ENCODE peak calls at places on chromosomes 6 and 20, in seven cellular contexts. One of them, this sample, is unnamed.

GRCh38 chr6:95286874-95287273 is 290.5 kb upstream of the MANEA start:
- DNase-seq in breast epithelium: no peak
- DNase-seq in iris pigment epithelial cell: no peak
- DNase-seq in activated CD4-positive, alpha-beta T cell treated with anti-CD3 and anti-CD28 coated beads for 48 hours: no peak
- DNase-seq in right cardiac atrium: no peak
- DNase-seq in AG08395: no peak
- DNase-seq in NCI-H1105 treated with DMSO at 0.1 percent for 48 hours: no peak
- DNase-seq in this sample: no peak

GRCh38 chr6:95203153-95203754 is 374.1 kb upstream of the MANEA start:
- DNase-seq in breast epithelium: no peak
- DNase-seq in iris pigment epithelial cell: peak; percentile 60
- DNase-seq in activated CD4-positive, alpha-beta T cell treated with anti-CD3 and anti-CD28 coated beads for 48 hours: peak; percentile 37
- DNase-seq in right cardiac atrium: no peak
- DNase-seq in AG08395: no peak
- DNase-seq in NCI-H1105 treated with DMSO at 0.1 percent for 48 hours: peak; percentile 69
- DNase-seq in this sample: no peak

GRCh38 chr6:56849876-56850275 is 105.0 kb upstream of the BEND6 start:
- DNase-seq in breast epithelium: no peak
- DNase-seq in iris pigment epithelial cell: peak; percentile 82
- DNase-seq in activated CD4-positive, alpha-beta T cell treated with anti-CD3 and anti-CD28 coated beads for 48 hours: no peak
- DNase-seq in right cardiac atrium: no peak
- DNase-seq in AG08395: peak; percentile 37
- DNase-seq in NCI-H1105 treated with DMSO at 0.1 percent for 48 hours: no peak
- DNase-seq in this sample: no peak

GRCh38 chr6:42984924-42985475 is 630 bp downstream of the PPP2R5D start:
- DNase-seq in breast epithelium: no peak
- DNase-seq in iris pigment epithelial cell: peak; percentile 18
- DNase-seq in activated CD4-positive, alpha-beta T cell treated with anti-CD3 and anti-CD28 coated beads for 48 hours: peak; percentile 23
- DNase-seq in right cardiac atrium: peak; percentile 69
- DNase-seq in AG08395: no peak
- DNase-seq in NCI-H1105 treated with DMSO at 0.1 percent for 48 hours: no peak
- DNase-seq in this sample: no peak

GRCh38 chr6:102732908-102733307 is 1339.4 kb downstream of the GRIK2 start:
- DNase-seq in breast epithelium: no peak
- DNase-seq in iris pigment epithelial cell: peak; percentile 54
- DNase-seq in activated CD4-positive, alpha-beta T cell treated with anti-CD3 and anti-CD28 coated beads for 48 hours: no peak
- DNase-seq in right cardiac atrium: no peak
- DNase-seq in AG08395: peak; percentile 2
- DNase-seq in NCI-H1105 treated with DMSO at 0.1 percent for 48 hours: no peak
- DNase-seq in this sample: no peak

GRCh38 chr6:71080151-71080550 is 123.3 kb upstream of the B3GAT2 start:
- DNase-seq in breast epithelium: no peak
- DNase-seq in iris pigment epithelial cell: no peak
- DNase-seq in activated CD4-positive, alpha-beta T cell treated with anti-CD3 and anti-CD28 coated beads for 48 hours: no peak
- DNase-seq in right cardiac atrium: no peak
- DNase-seq in AG08395: no peak
- DNase-seq in NCI-H1105 treated with DMSO at 0.1 percent for 48 hours: no peak
- DNase-seq in this sample: no peak

GRCh38 chr20:1301031-1301529 is 27.9 kb downstream of the SDCBP2 start:
- DNase-seq in breast epithelium: no peak
- DNase-seq in iris pigment epithelial cell: peak; percentile 77
- DNase-seq in activated CD4-positive, alpha-beta T cell treated with anti-CD3 and anti-CD28 coated beads for 48 hours: peak; percentile 70
- DNase-seq in right cardiac atrium: no peak
- DNase-seq in AG08395: peak; percentile 73
- DNase-seq in NCI-H1105 treated with DMSO at 0.1 percent for 48 hours: no peak
- DNase-seq in this sample: peak; percentile 34

GRCh38 chr6:158040804-158041347 is 59.2 kb downstream of the SYNJ2 start:
- DNase-seq in breast epithelium: no peak
- DNase-seq in iris pigment epithelial cell: peak; percentile 69
- DNase-seq in activated CD4-positive, alpha-beta T cell treated with anti-CD3 and anti-CD28 coated beads for 48 hours: no peak
- DNase-seq in right cardiac atrium: peak; percentile 61
- DNase-seq in AG08395: no peak
- DNase-seq in NCI-H1105 treated with DMSO at 0.1 percent for 48 hours: no peak
- DNase-seq in this sample: peak; percentile 51

GRCh38 chr6:123316733-123317323 is 319.9 kb downstream of the TRDN start:
- DNase-seq in breast epithelium: no peak
- DNase-seq in iris pigment epithelial cell: peak; percentile 10
- DNase-seq in activated CD4-positive, alpha-beta T cell treated with anti-CD3 and anti-CD28 coated beads for 48 hours: no peak
- DNase-seq in right cardiac atrium: no peak
- DNase-seq in AG08395: peak; percentile 2
- DNase-seq in NCI-H1105 treated with DMSO at 0.1 percent for 48 hours: peak; percentile 43
- DNase-seq in this sample: no peak

GRCh38 chr6:85451586-85452306 is 1.9 kb downstream of the NT5E start:
- DNase-seq in breast epithelium: no peak
- DNase-seq in iris pigment epithelial cell: no peak
- DNase-seq in activated CD4-positive, alpha-beta T cell treated with anti-CD3 and anti-CD28 coated beads for 48 hours: no peak
- DNase-seq in right cardiac atrium: no peak
- DNase-seq in AG08395: no peak
- DNase-seq in NCI-H1105 treated with DMSO at 0.1 percent for 48 hours: no peak
- DNase-seq in this sample: no peak

GRCh38 chr6:20717743-20718142 is 183.5 kb downstream of the CDKAL1 start:
- DNase-seq in breast epithelium: no peak
- DNase-seq in iris pigment epithelial cell: no peak
- DNase-seq in activated CD4-positive, alpha-beta T cell treated with anti-CD3 and anti-CD28 coated beads for 48 hours: no peak
- DNase-seq in right cardiac atrium: no peak
- DNase-seq in AG08395: no peak
- DNase-seq in NCI-H1105 treated with DMSO at 0.1 percent for 48 hours: peak; percentile 42
- DNase-seq in this sample: no peak

GRCh38 chr6:5087389-5087788 is 2.2 kb downstream of the PPP1R3G start:
- DNase-seq in breast epithelium: no peak
- DNase-seq in iris pigment epithelial cell: no peak
- DNase-seq in activated CD4-positive, alpha-beta T cell treated with anti-CD3 and anti-CD28 coated beads for 48 hours: no peak
- DNase-seq in right cardiac atrium: peak; percentile 80
- DNase-seq in AG08395: no peak
- DNase-seq in NCI-H1105 treated with DMSO at 0.1 percent for 48 hours: no peak
- DNase-seq in this sample: no peak

GRCh38 chr6:79947191-79948173 is at the start of gene ELOVL4:
- DNase-seq in breast epithelium: peak; percentile 43
- DNase-seq in iris pigment epithelial cell: peak; percentile 78
- DNase-seq in activated CD4-positive, alpha-beta T cell treated with anti-CD3 and anti-CD28 coated beads for 48 hours: peak; percentile 66
- DNase-seq in right cardiac atrium: peak; percentile 88
- DNase-seq in AG08395: peak; percentile 85
- DNase-seq in NCI-H1105 treated with DMSO at 0.1 percent for 48 hours: peak; percentile 91
- DNase-seq in this sample: peak; percentile 78

GRCh38 chr6:84119277-84119676 is 85.7 kb downstream of the MRAP2 start:
- DNase-seq in breast epithelium: no peak
- DNase-seq in iris pigment epithelial cell: peak; percentile 9
- DNase-seq in activated CD4-positive, alpha-beta T cell treated with anti-CD3 and anti-CD28 coated beads for 48 hours: no peak
- DNase-seq in right cardiac atrium: no peak
- DNase-seq in AG08395: no peak
- DNase-seq in NCI-H1105 treated with DMSO at 0.1 percent for 48 hours: no peak
- DNase-seq in this sample: no peak

GRCh38 chr6:106823732-106824351 is 150.7 kb downstream of the CD24 start:
- DNase-seq in breast epithelium: peak; percentile 41
- DNase-seq in iris pigment epithelial cell: no peak
- DNase-seq in activated CD4-positive, alpha-beta T cell treated with anti-CD3 and anti-CD28 coated beads for 48 hours: no peak
- DNase-seq in right cardiac atrium: no peak
- DNase-seq in AG08395: no peak
- DNase-seq in NCI-H1105 treated with DMSO at 0.1 percent for 48 hours: no peak
- DNase-seq in this sample: no peak

GRCh38 chr20:56324806-56325205 is 34.0 kb upstream of the FAM210B start:
- DNase-seq in breast epithelium: no peak
- DNase-seq in iris pigment epithelial cell: no peak
- DNase-seq in activated CD4-positive, alpha-beta T cell treated with anti-CD3 and anti-CD28 coated beads for 48 hours: no peak
- DNase-seq in right cardiac atrium: no peak
- DNase-seq in AG08395: no peak
- DNase-seq in NCI-H1105 treated with DMSO at 0.1 percent for 48 hours: no peak
- DNase-seq in this sample: no peak

GRCh38 chr6:56230976-56231566 is 16.3 kb downstream of the COL21A1 start:
- DNase-seq in breast epithelium: no peak
- DNase-seq in iris pigment epithelial cell: peak; percentile 42
- DNase-seq in activated CD4-positive, alpha-beta T cell treated with anti-CD3 and anti-CD28 coated beads for 48 hours: no peak
- DNase-seq in right cardiac atrium: no peak
- DNase-seq in AG08395: no peak
- DNase-seq in NCI-H1105 treated with DMSO at 0.1 percent for 48 hours: no peak
- DNase-seq in this sample: no peak

GRCh38 chr20:50245561-50246366 is 55.1 kb downstream of the CEBPB start:
- DNase-seq in breast epithelium: peak; percentile 72
- DNase-seq in iris pigment epithelial cell: peak; percentile 68
- DNase-seq in activated CD4-positive, alpha-beta T cell treated with anti-CD3 and anti-CD28 coated beads for 48 hours: no peak
- DNase-seq in right cardiac atrium: no peak
- DNase-seq in AG08395: peak; percentile 59
- DNase-seq in NCI-H1105 treated with DMSO at 0.1 percent for 48 hours: no peak
- DNase-seq in this sample: no peak

GRCh38 chr6:19394051-19394450 is 443.1 kb upstream of the ID4 start:
- DNase-seq in breast epithelium: no peak
- DNase-seq in iris pigment epithelial cell: no peak
- DNase-seq in activated CD4-positive, alpha-beta T cell treated with anti-CD3 and anti-CD28 coated beads for 48 hours: no peak
- DNase-seq in right cardiac atrium: no peak
- DNase-seq in AG08395: no peak
- DNase-seq in NCI-H1105 treated with DMSO at 0.1 percent for 48 hours: no peak
- DNase-seq in this sample: no peak

GRCh38 chr6:142790257-142790656 is 154.7 kb downstream of the HIVEP2 start:
- DNase-seq in breast epithelium: no peak
- DNase-seq in iris pigment epithelial cell: no peak
- DNase-seq in activated CD4-positive, alpha-beta T cell treated with anti-CD3 and anti-CD28 coated beads for 48 hours: no peak
- DNase-seq in right cardiac atrium: no peak
- DNase-seq in AG08395: no peak
- DNase-seq in NCI-H1105 treated with DMSO at 0.1 percent for 48 hours: no peak
- DNase-seq in this sample: no peak

GRCh38 chr6:148590881-148591280 is 155.9 kb upstream of the UST start:
- DNase-seq in breast epithelium: no peak
- DNase-seq in iris pigment epithelial cell: no peak
- DNase-seq in activated CD4-positive, alpha-beta T cell treated with anti-CD3 and anti-CD28 coated beads for 48 hours: no peak
- DNase-seq in right cardiac atrium: no peak
- DNase-seq in AG08395: no peak
- DNase-seq in NCI-H1105 treated with DMSO at 0.1 percent for 48 hours: no peak
- DNase-seq in this sample: no peak

GRCh38 chr6:137589067-137589848 is 95.1 kb upstream of the OLIG3 start:
- DNase-seq in breast epithelium: peak; percentile 25
- DNase-seq in iris pigment epithelial cell: peak; percentile 81
- DNase-seq in activated CD4-positive, alpha-beta T cell treated with anti-CD3 and anti-CD28 coated beads for 48 hours: peak; percentile 71
- DNase-seq in right cardiac atrium: no peak
- DNase-seq in AG08395: peak; percentile 6
- DNase-seq in NCI-H1105 treated with DMSO at 0.1 percent for 48 hours: no peak
- DNase-seq in this sample: no peak

GRCh38 chr6:53934013-53934412 is 139.2 kb downstream of the LRRC1 start:
- DNase-seq in breast epithelium: no peak
- DNase-seq in iris pigment epithelial cell: no peak
- DNase-seq in activated CD4-positive, alpha-beta T cell treated with anti-CD3 and anti-CD28 coated beads for 48 hours: no peak
- DNase-seq in right cardiac atrium: no peak
- DNase-seq in AG08395: no peak
- DNase-seq in NCI-H1105 treated with DMSO at 0.1 percent for 48 hours: no peak
- DNase-seq in this sample: no peak

GRCh38 chr6:45881705-45882435 is 133.8 kb downstream of the CLIC5 start:
- DNase-seq in breast epithelium: no peak
- DNase-seq in iris pigment epithelial cell: no peak
- DNase-seq in activated CD4-positive, alpha-beta T cell treated with anti-CD3 and anti-CD28 coated beads for 48 hours: no peak
- DNase-seq in right cardiac atrium: no peak
- DNase-seq in AG08395: no peak
- DNase-seq in NCI-H1105 treated with DMSO at 0.1 percent for 48 hours: no peak
- DNase-seq in this sample: no peak

GRCh38 chr6:97120511-97120910 is 162.5 kb downstream of the MMS22L start:
- DNase-seq in breast epithelium: no peak
- DNase-seq in iris pigment epithelial cell: no peak
- DNase-seq in activated CD4-positive, alpha-beta T cell treated with anti-CD3 and anti-CD28 coated beads for 48 hours: no peak
- DNase-seq in right cardiac atrium: no peak
- DNase-seq in AG08395: no peak
- DNase-seq in NCI-H1105 treated with DMSO at 0.1 percent for 48 hours: no peak
- DNase-seq in this sample: no peak

GRCh38 chr6:158211273-158212055 is 43.3 kb downstream of the GTF2H5 start:
- DNase-seq in breast epithelium: no peak
- DNase-seq in iris pigment epithelial cell: peak; percentile 41
- DNase-seq in activated CD4-positive, alpha-beta T cell treated with anti-CD3 and anti-CD28 coated beads for 48 hours: peak; percentile 39
- DNase-seq in right cardiac atrium: no peak
- DNase-seq in AG08395: peak; percentile 17
- DNase-seq in NCI-H1105 treated with DMSO at 0.1 percent for 48 hours: no peak
- DNase-seq in this sample: no peak

GRCh38 chr6:107399927-107400326 is 59.4 kb downstream of the PDSS2 start:
- DNase-seq in breast epithelium: no peak
- DNase-seq in iris pigment epithelial cell: peak; percentile 17
- DNase-seq in activated CD4-positive, alpha-beta T cell treated with anti-CD3 and anti-CD28 coated beads for 48 hours: no peak
- DNase-seq in right cardiac atrium: no peak
- DNase-seq in AG08395: no peak
- DNase-seq in NCI-H1105 treated with DMSO at 0.1 percent for 48 hours: no peak
- DNase-seq in this sample: no peak

GRCh38 chr6:123967900-123968299 is 164.2 kb downstream of the NKAIN2 start:
- DNase-seq in breast epithelium: no peak
- DNase-seq in iris pigment epithelial cell: no peak
- DNase-seq in activated CD4-positive, alpha-beta T cell treated with anti-CD3 and anti-CD28 coated beads for 48 hours: no peak
- DNase-seq in right cardiac atrium: no peak
- DNase-seq in AG08395: no peak
- DNase-seq in NCI-H1105 treated with DMSO at 0.1 percent for 48 hours: peak; percentile 100
- DNase-seq in this sample: no peak

GRCh38 chr20:64102647-64103354 is 4.6 kb downstream of the NPBWR2 start:
- DNase-seq in breast epithelium: no peak
- DNase-seq in iris pigment epithelial cell: no peak
- DNase-seq in activated CD4-positive, alpha-beta T cell treated with anti-CD3 and anti-CD28 coated beads for 48 hours: no peak
- DNase-seq in right cardiac atrium: peak; percentile 71
- DNase-seq in AG08395: no peak
- DNase-seq in NCI-H1105 treated with DMSO at 0.1 percent for 48 hours: peak; percentile 73
- DNase-seq in this sample: peak; percentile 76

GRCh38 chr6:17941318-17941717 is 46.1 kb downstream of the KIF13A start:
- DNase-seq in breast epithelium: no peak
- DNase-seq in iris pigment epithelial cell: no peak
- DNase-seq in activated CD4-positive, alpha-beta T cell treated with anti-CD3 and anti-CD28 coated beads for 48 hours: no peak
- DNase-seq in right cardiac atrium: no peak
- DNase-seq in AG08395: no peak
- DNase-seq in NCI-H1105 treated with DMSO at 0.1 percent for 48 hours: no peak
- DNase-seq in this sample: no peak

GRCh38 chr20:50848846-50849673 is 54.2 kb downstream of the BCAS4 start:
- DNase-seq in breast epithelium: peak; percentile 32
- DNase-seq in iris pigment epithelial cell: no peak
- DNase-seq in activated CD4-positive, alpha-beta T cell treated with anti-CD3 and anti-CD28 coated beads for 48 hours: no peak
- DNase-seq in right cardiac atrium: no peak
- DNase-seq in AG08395: no peak
- DNase-seq in NCI-H1105 treated with DMSO at 0.1 percent for 48 hours: no peak
- DNase-seq in this sample: no peak

GRCh38 chr6:135096403-135097130 is 41.9 kb upstream of the HBS1L start:
- DNase-seq in breast epithelium: no peak
- DNase-seq in iris pigment epithelial cell: no peak
- DNase-seq in activated CD4-positive, alpha-beta T cell treated with anti-CD3 and anti-CD28 coated beads for 48 hours: no peak
- DNase-seq in right cardiac atrium: no peak
- DNase-seq in AG08395: no peak
- DNase-seq in NCI-H1105 treated with DMSO at 0.1 percent for 48 hours: peak; percentile 48
- DNase-seq in this sample: no peak

GRCh38 chr6:13763740-13764381 is 50.5 kb downstream of the MCUR1 start:
- DNase-seq in breast epithelium: no peak
- DNase-seq in iris pigment epithelial cell: no peak
- DNase-seq in activated CD4-positive, alpha-beta T cell treated with anti-CD3 and anti-CD28 coated beads for 48 hours: peak; percentile 56
- DNase-seq in right cardiac atrium: no peak
- DNase-seq in AG08395: no peak
- DNase-seq in NCI-H1105 treated with DMSO at 0.1 percent for 48 hours: no peak
- DNase-seq in this sample: no peak

This sample was measured in spleen.